ENCODE peak calls at places on chromosome 5, in five cellular contexts. D is neural progenitor cell, W is left colon, L is substantia nigra, Y is activated T-cell treated with anti-CD3 and anti-CD28 coated beads for 48 hours. G is an unnamed sample.

GRCh38 chr5:147611483-147611882 is 101.6 kb upstream of the DPYSL3 start:
- DNase-seq in Y (no peak), W (no peak), D (peak), L (no peak), G (no peak)

GRCh38 chr5:114450516-114450909 is 88.6 kb downstream of the KCNN2 start:
- DNase-seq in L (no peak), D (peak), Y (no peak), W (no peak), G (peak)

GRCh38 chr5:51378415-51378777 is 4.9 kb upstream of the ISL1 start:
- DNase-seq in Y (no peak), L (no peak), D (peak), W (no peak), G (no peak)

GRCh38 chr5:180799902-180800801 is 2.5 kb downstream of the MGAT1 start:
- DNase-seq in W (no peak), L (no peak), D (no peak), Y (no peak), G (no peak)

GRCh38 chr5:17748196-17748595 is 113.9 kb downstream of the TAF11L14 start:
- DNase-seq in W (no peak), D (no peak), Y (no peak), L (no peak), G (no peak)

GRCh38 chr5:171310816-171311697 is 2.0 kb downstream of the TLX3 start:
- DNase-seq in Y (no peak), D (peak), W (no peak), L (no peak), G (peak)

GRCh38 chr5:93035194-93035593 is 545.8 kb downstream of the NR2F1-AS1 start:
- DNase-seq in W (no peak), L (no peak), D (no peak), Y (no peak), G (no peak)

GRCh38 chr5:77168884-77169254 is 41.6 kb upstream of the PDE8B start:
- DNase-seq in Y (no peak), D (no peak), L (no peak), W (no peak), G (peak)

GRCh38 chr5:103582364-103582763 is 19.8 kb upstream of the NUDT12 start:
- DNase-seq in Y (no peak), W (peak), D (peak), L (no peak), G (peak)

G was measured in NCI-H82.